ENCODE peak calls at places on chromosomes 16 and 17, in six cellular contexts. V, R, J, D, O and Z are unnamed samples.

GRCh38 chr16:50607970-50608557 is 59.9 kb downstream of the NKD1 start:
- DNase-seq in J (no peak), R (no peak), D (no peak), V (no peak), O (no peak), Z (no peak)

GRCh38 chr16:28923652-28924398 is 1.2 kb downstream of the RABEP2 start:
- DNase-seq in O (no peak), R (no peak), J (peak; percentile 10), D (peak; percentile 57), V (no peak), Z (no peak)

GRCh38 chr16:82329070-82329469 is 159.0 kb upstream of the MPHOSPH6 start:
- DNase-seq in O (no peak), V (no peak), R (no peak), J (no peak), D (no peak), Z (no peak)

GRCh38 chr16:50303605-50304466 is 37.5 kb downstream of the ADCY7 start:
- DNase-seq in J (no peak), D (no peak), V (no peak), R (no peak), O (no peak), Z (no peak)

GRCh38 chr17:82495844-82496528 is 23.5 kb upstream of the FOXK2 start:
- DNase-seq in O (no peak), R (peak; percentile 82), D (no peak), V (no peak), J (no peak), Z (peak; percentile 98)

GRCh38 chr16:67210069-67210937 is 11.4 kb downstream of the ELMO3 start:
- DNase-seq in J (no peak), D (no peak), R (no peak), O (no peak), V (no peak), Z (no peak)

GRCh38 chr17:42402121-42402516 is 13.9 kb upstream of the STAT3 start:
- DNase-seq in R (no peak), V (no peak), D (peak; percentile 57), O (no peak), J (no peak), Z (no peak)

GRCh38 chr17:38852771-38853291 is 690 bp downstream of the RPL23 start:
- DNase-seq in O (no peak), D (no peak), R (no peak), V (peak; percentile 54), J (peak; percentile 31), Z (no peak)

GRCh38 chr17:76394166-76394565 is 9.8 kb downstream of the SPHK1 start:
- DNase-seq in R (peak; percentile 48), J (no peak), O (peak; percentile 97), D (no peak), V (no peak), Z (no peak)

GRCh38 chr17:64275016-64275415 is 12.0 kb upstream of the TEX2 start:
- DNase-seq in D (no peak), R (peak; percentile 42), J (no peak), V (no peak), O (no peak), Z (no peak)

GRCh38 chr17:49976163-49976827 is 7.3 kb downstream of the DLX4 start:
- DNase-seq in D (peak; percentile 45), J (no peak), R (no peak), O (no peak), V (no peak), Z (no peak)

GRCh38 chr17:1820518-1821252 is 9.0 kb downstream of the SMYD4 start:
- DNase-seq in D (no peak), R (no peak), O (no peak), J (no peak), V (no peak), Z (no peak)

GRCh38 chr17:70552982-70553334 is 383.6 kb downstream of the KCNJ2 start:
- DNase-seq in J (no peak), V (no peak), D (no peak), O (no peak), R (no peak), Z (no peak)

GRCh38 chr17:39009471-39010085 is 42.4 kb upstream of the FBXO47 start:
- DNase-seq in D (no peak), J (no peak), V (no peak), O (no peak), R (no peak), Z (no peak)

GRCh38 chr16:85798283-85798776 is 1.0 kb downstream of the EMC8 start:
- DNase-seq in O (no peak), V (no peak), J (peak; percentile 34), R (no peak), D (peak; percentile 39), Z (no peak)

GRCh38 chr17:1490643-1491405 is 1.7 kb downstream of the MYO1C start:
- DNase-seq in R (peak; percentile 42), D (peak; percentile 83), V (peak; percentile 76), J (peak; percentile 83), O (peak; percentile 46), Z (no peak)

GRCh38 chr16:23962001-23962400 is 126.2 kb downstream of the PRKCB start:
- DNase-seq in O (no peak), V (no peak), D (no peak), R (no peak), J (no peak), Z (no peak)

GRCh38 chr17:17545031-17545820 is 46.3 kb downstream of the PEMT start:
- DNase-seq in J (no peak), R (peak; percentile 2), V (peak; percentile 77), O (no peak), D (no peak), Z (no peak)

GRCh38 chr17:32518856-32519768 is 32.3 kb downstream of the CDK5R1 start:
- DNase-seq in V (peak; percentile 57), J (no peak), D (peak; percentile 81), O (peak; percentile 52), R (peak; percentile 69), Z (peak; percentile 19)

GRCh38 chr17:27959382-27959709 is 66.2 kb upstream of the LYRM9 start:
- DNase-seq in J (no peak), V (no peak), D (no peak), O (no peak), R (peak; percentile 63), Z (no peak)

GRCh38 chr17:51164911-51165679 is 1.1 kb upstream of the NME2 start:
- DNase-seq in V (no peak), J (no peak), D (peak; percentile 25), R (no peak), O (no peak), Z (no peak)

GRCh38 chr17:2551493-2551892 is 39.8 kb upstream of the METTL16 start:
- DNase-seq in O (no peak), R (no peak), J (no peak), D (no peak), V (no peak), Z (no peak)

GRCh38 chr16:11039726-11040125 is 95.4 kb downstream of the CLEC16A start:
- DNase-seq in O (no peak), D (no peak), V (no peak), J (no peak), R (no peak), Z (no peak)

GRCh38 chr17:48564200-48565023 is 13.7 kb downstream of the HOXB4 start:
- DNase-seq in D (no peak), R (peak; percentile 24), O (no peak), V (peak; percentile 73), J (no peak), Z (no peak)

GRCh38 chr17:38448208-38448776 is 20.0 kb downstream of the ARHGAP23 start:
- DNase-seq in R (no peak), V (peak; percentile 57), J (no peak), D (no peak), O (no peak), Z (no peak)

GRCh38 chr16:53304334-53304733 is 129.9 kb upstream of the RBL2 start:
- DNase-seq in R (no peak), J (no peak), V (no peak), O (no peak), D (no peak), Z (no peak)

GRCh38 chr17:35973333-35974260 is 7.7 kb downstream of the CCL16 start:
- DNase-seq in D (peak; percentile 61), O (peak; percentile 46), J (no peak), V (peak; percentile 36), R (peak; percentile 73), Z (peak; percentile 11)

GRCh38 chr17:81097943-81098308 is 63.0 kb downstream of the BAIAP2 start:
- DNase-seq in R (peak; percentile 61), O (peak; percentile 79), D (peak; percentile 40), V (peak; percentile 76), J (peak; percentile 69), Z (no peak)
- H3K27ac ChIP-seq in R (peak overlapping the region; percentile 66), O (peak overlapping the region; percentile 90), D (peak overlapping the region; percentile 64), V (peak overlapping the region; percentile 77), J (peak overlapping the region; percentile 82), Z (peak overlapping the region; percentile 75)

DNA sequence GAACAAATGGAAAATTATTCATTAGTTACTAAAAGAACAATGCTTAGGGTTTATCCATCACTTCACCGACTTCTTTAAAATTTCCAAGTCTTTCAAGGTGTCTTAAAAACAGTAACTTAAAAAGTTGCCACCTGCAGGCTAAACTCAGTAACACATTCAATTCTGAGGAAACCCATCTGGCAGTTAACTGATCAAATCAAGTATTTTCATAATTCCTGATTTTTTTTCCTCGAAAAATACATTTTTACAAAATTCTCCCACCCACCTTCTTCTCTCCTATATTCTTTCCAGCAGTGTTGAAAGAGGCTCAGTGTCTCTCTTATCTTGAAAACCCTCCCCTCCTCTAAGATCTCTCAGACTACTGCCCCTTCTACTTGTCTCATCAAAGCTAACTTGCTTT is 29.9 kb downstream of the PARN start:
- DNase-seq in O (peak; percentile 47), D (peak; percentile 24), R (no peak), J (peak; percentile 15), V (peak; percentile 54), Z (peak; percentile 4)
- H3K79me2 ChIP-seq in O (no peaks in the 10 kb centered on the region), D (no peaks in the 10 kb centered on the region), R (no peaks in the 10 kb centered on the region), J (no peaks in the 10 kb centered on the region), V (no peaks in the 10 kb centered on the region), Z (no peaks in the 10 kb centered on the region)

GRCh38 chr16:80684136-80684765 is 120.1 kb downstream of the CDYL2 start:
- DNase-seq in R (no peak), D (no peak), J (no peak), V (no peak), O (no peak), Z (no peak)
- H3K27ac ChIP-seq in R (no peak overlapping the region), D (no peak overlapping the region), J (no peak overlapping the region), V (no peak overlapping the region), O (no peak overlapping the region), Z (no peak overlapping the region)

DNA sequence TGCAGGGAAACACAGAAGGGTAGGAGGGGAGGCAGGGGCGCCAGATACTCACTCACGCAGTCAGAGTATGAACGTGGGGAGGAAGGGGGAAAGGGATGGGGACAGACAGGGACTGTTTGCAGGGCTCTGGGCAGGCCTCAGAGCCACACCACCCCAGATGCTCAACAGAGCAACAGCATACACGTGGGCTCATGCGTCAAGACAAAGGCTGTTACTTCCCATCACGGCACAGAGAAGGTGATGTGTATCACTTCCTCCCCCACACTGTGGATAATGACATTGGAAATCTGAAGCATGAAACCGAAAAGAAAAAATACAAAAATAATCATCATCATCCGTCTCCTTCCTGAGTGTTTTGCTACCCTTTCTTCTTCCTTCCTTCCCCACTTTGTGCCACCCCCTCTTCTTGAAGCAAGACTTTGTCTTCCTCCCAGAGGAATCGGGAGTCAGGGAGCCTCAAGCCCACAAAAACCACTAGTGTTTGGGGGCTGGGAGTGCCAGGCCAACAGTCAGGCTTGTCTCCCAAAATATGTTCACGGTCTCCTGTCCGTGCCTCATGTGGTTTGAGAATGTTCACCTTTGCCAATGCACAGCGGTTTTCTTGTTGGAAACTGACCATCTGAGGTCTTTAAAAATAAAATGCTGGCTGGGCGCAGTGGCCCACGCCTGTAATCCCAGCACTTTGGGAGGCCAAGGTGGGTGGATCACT is 20.1 kb downstream of the SLC39A11 start:
- DNase-seq in D (no peak), O (no peak), J (no peak), R (no peak), V (no peak), Z (no peak)
- H3K79me2 ChIP-seq in D (no peaks in the 10 kb centered on the region), O (no peaks in the 10 kb centered on the region), J (no peaks in the 10 kb centered on the region), R (no peaks in the 10 kb centered on the region), V (no peaks in the 10 kb centered on the region), Z (no peaks in the 10 kb centered on the region)